ENCODE peak calls at places on chromosomes 6 and 20, in four cellular contexts. One of them, this sample, is unnamed. For H3K4me1, the result is how much of the 10 kb centered on the place peaks cover.

GRCh38 chr20:2246081-2246491 is 49.7 kb upstream of the TGM3 start:
- DNase-seq in right lobe of liver: no peak
- DNase-seq in endodermal cell: peak
- DNase-seq in fibroblast of lung: no peak
- DNase-seq in this sample: no peak

GRCh38 chr6:149482542-149483261 is 2.1 kb downstream of the ZC3H12D start:
- DNase-seq in right lobe of liver: no peak
- DNase-seq in endodermal cell: no peak
- DNase-seq in fibroblast of lung: no peak
- DNase-seq in this sample: no peak

GRCh38 chr6:20978176-20978614 is 443.9 kb downstream of the CDKAL1 start:
- DNase-seq in right lobe of liver: no peak
- DNase-seq in endodermal cell: no peak
- DNase-seq in fibroblast of lung: peak
- DNase-seq in this sample: no peak

GRCh38 chr20:47278907-47279348 is 77.6 kb downstream of the ZMYND8 start:
- DNase-seq in right lobe of liver: no peak
- DNase-seq in endodermal cell: no peak
- DNase-seq in fibroblast of lung: no peak
- DNase-seq in this sample: no peak

GRCh38 chr6:11575408-11576033 is 38.0 kb downstream of the TMEM170B start:
- DNase-seq in right lobe of liver: no peak
- DNase-seq in endodermal cell: peak
- DNase-seq in fibroblast of lung: peak
- DNase-seq in this sample: peak

GRCh38 chr6:47700051-47700450 is 1.7 kb downstream of the ADGRF4 start:
- DNase-seq in right lobe of liver: no peak
- DNase-seq in endodermal cell: no peak
- DNase-seq in fibroblast of lung: peak
- DNase-seq in this sample: no peak

GRCh38 chr6:104638841-104639290 is 220.9 kb downstream of the HACE1 start:
- DNase-seq in right lobe of liver: no peak
- DNase-seq in endodermal cell: no peak
- DNase-seq in fibroblast of lung: peak
- DNase-seq in this sample: no peak

GRCh38 chr20:23166563-23166962 is 80.4 kb upstream of the CD93 start:
- DNase-seq in right lobe of liver: no peak
- DNase-seq in endodermal cell: peak
- DNase-seq in fibroblast of lung: no peak
- DNase-seq in this sample: no peak

GRCh38 chr20:63664861-63665594 is 6.9 kb downstream of the RTEL1 start:
- DNase-seq in right lobe of liver: no peak
- DNase-seq in endodermal cell: peak
- DNase-seq in fibroblast of lung: peak
- DNase-seq in this sample: no peak

GRCh38 chr20:4740774-4741431 is 19.2 kb downstream of the PRND start:
- DNase-seq in right lobe of liver: no peak
- DNase-seq in endodermal cell: peak
- DNase-seq in fibroblast of lung: peak
- DNase-seq in this sample: peak

GRCh38 chr6:33779895-33780294 is 9.0 kb downstream of the LEMD2 start:
- DNase-seq in right lobe of liver: no peak
- DNase-seq in endodermal cell: no peak
- DNase-seq in fibroblast of lung: no peak
- DNase-seq in this sample: no peak

GRCh38 chr20:48723308-48724264 is 104.2 kb downstream of the PREX1 start:
- DNase-seq in right lobe of liver: peak
- DNase-seq in endodermal cell: no peak
- DNase-seq in fibroblast of lung: peak
- DNase-seq in this sample: no peak

GRCh38 chr6:17965397-17965796 is 22.0 kb downstream of the KIF13A start:
- DNase-seq in right lobe of liver: no peak
- DNase-seq in endodermal cell: no peak
- DNase-seq in fibroblast of lung: no peak
- DNase-seq in this sample: no peak

GRCh38 chr6:26172496-26172958 is 85.3 kb downstream of the HFE start:
- DNase-seq in right lobe of liver: no peak
- DNase-seq in endodermal cell: no peak
- DNase-seq in fibroblast of lung: peak
- DNase-seq in this sample: no peak

GRCh38 chr20:42986143-42986773 is 203.4 kb downstream of the PTPRT start:
- DNase-seq in right lobe of liver: no peak
- DNase-seq in endodermal cell: no peak
- DNase-seq in fibroblast of lung: no peak
- DNase-seq in this sample: no peak

GRCh38 chr20:50333856-50334255 is 143.2 kb downstream of the CEBPB start:
- DNase-seq in right lobe of liver: no peak
- DNase-seq in endodermal cell: no peak
- DNase-seq in fibroblast of lung: peak
- DNase-seq in this sample: no peak

GRCh38 chr6:54992789-54993188 is 146.2 kb downstream of the FAM83B start:
- DNase-seq in right lobe of liver: no peak
- DNase-seq in endodermal cell: peak
- DNase-seq in fibroblast of lung: no peak
- DNase-seq in this sample: no peak

GRCh38 chr20:404088-404487 is 4.0 kb upstream of the RBCK1 start:
- DNase-seq in right lobe of liver: no peak
- DNase-seq in endodermal cell: no peak
- DNase-seq in fibroblast of lung: no peak
- DNase-seq in this sample: no peak

GRCh38 chr6:66948106-66948505 is 1241.1 kb upstream of the EYS start:
- DNase-seq in right lobe of liver: no peak
- DNase-seq in endodermal cell: no peak
- DNase-seq in fibroblast of lung: peak
- DNase-seq in this sample: no peak

GRCh38 chr20:10219993-10220750 is 1.5 kb downstream of the SNAP25 start:
- DNase-seq in right lobe of liver: no peak
- DNase-seq in endodermal cell: no peak
- DNase-seq in fibroblast of lung: no peak
- DNase-seq in this sample: no peak

GRCh38 chr6:40325791-40326190 is 261.4 kb downstream of the LRFN2 start:
- DNase-seq in right lobe of liver: no peak
- DNase-seq in endodermal cell: no peak
- DNase-seq in fibroblast of lung: no peak
- DNase-seq in this sample: no peak

GRCh38 chr6:14082287-14082686 is 35.3 kb upstream of the CD83 start:
- DNase-seq in right lobe of liver: no peak
- DNase-seq in endodermal cell: no peak
- DNase-seq in fibroblast of lung: no peak
- DNase-seq in this sample: no peak

GRCh38 chr6:149545258-149545753 is 537 bp downstream of the PPIL4 start:
- DNase-seq in right lobe of liver: peak
- DNase-seq in endodermal cell: peak
- DNase-seq in fibroblast of lung: peak
- DNase-seq in this sample: peak

GRCh38 chr6:148779142-148779562 is 32.3 kb downstream of the UST start:
- DNase-seq in right lobe of liver: no peak
- DNase-seq in endodermal cell: no peak
- DNase-seq in fibroblast of lung: peak
- DNase-seq in this sample: no peak

GRCh38 chr20:58514321-58515239 is 619 bp downstream of the APCDD1L start:
- DNase-seq in right lobe of liver: no peak
- DNase-seq in endodermal cell: peak
- DNase-seq in fibroblast of lung: peak
- DNase-seq in this sample: peak

GRCh38 chr6:14804444-14805210 is 441.2 kb upstream of the JARID2 start:
- DNase-seq in right lobe of liver: peak
- DNase-seq in endodermal cell: no peak
- DNase-seq in fibroblast of lung: peak
- DNase-seq in this sample: peak

GRCh38 chr20:3168829-3169590 is 4.3 kb downstream of the LZTS3 start:
- DNase-seq in right lobe of liver: no peak
- DNase-seq in endodermal cell: peak
- DNase-seq in fibroblast of lung: no peak
- DNase-seq in this sample: no peak

GRCh38 chr6:88989215-88989614 is 25.8 kb upstream of the RNGTT start:
- DNase-seq in right lobe of liver: no peak
- DNase-seq in endodermal cell: no peak
- DNase-seq in fibroblast of lung: peak
- DNase-seq in this sample: peak

GRCh38 chr6:143579703-143580102 is 68.2 kb upstream of the FUCA2 start:
- DNase-seq in right lobe of liver: peak
- DNase-seq in endodermal cell: no peak
- DNase-seq in fibroblast of lung: peak
- DNase-seq in this sample: no peak

GRCh38 chr6:80077067-80077466 is 29.4 kb upstream of the BCKDHB start:
- DNase-seq in right lobe of liver: no peak
- DNase-seq in endodermal cell: peak
- DNase-seq in fibroblast of lung: no peak
- DNase-seq in this sample: no peak

GRCh38 chr6:170039156-170040114 is 251.4 kb downstream of the DLL1 start:
- DNase-seq in right lobe of liver: no peak
- DNase-seq in endodermal cell: no peak
- DNase-seq in fibroblast of lung: no peak
- DNase-seq in this sample: no peak

GRCh38 chr6:36120979-36121706 is 9.2 kb upstream of the MAPK13 start:
- DNase-seq in right lobe of liver: peak
- DNase-seq in endodermal cell: peak
- DNase-seq in fibroblast of lung: peak
- DNase-seq in this sample: no peak

DNA sequence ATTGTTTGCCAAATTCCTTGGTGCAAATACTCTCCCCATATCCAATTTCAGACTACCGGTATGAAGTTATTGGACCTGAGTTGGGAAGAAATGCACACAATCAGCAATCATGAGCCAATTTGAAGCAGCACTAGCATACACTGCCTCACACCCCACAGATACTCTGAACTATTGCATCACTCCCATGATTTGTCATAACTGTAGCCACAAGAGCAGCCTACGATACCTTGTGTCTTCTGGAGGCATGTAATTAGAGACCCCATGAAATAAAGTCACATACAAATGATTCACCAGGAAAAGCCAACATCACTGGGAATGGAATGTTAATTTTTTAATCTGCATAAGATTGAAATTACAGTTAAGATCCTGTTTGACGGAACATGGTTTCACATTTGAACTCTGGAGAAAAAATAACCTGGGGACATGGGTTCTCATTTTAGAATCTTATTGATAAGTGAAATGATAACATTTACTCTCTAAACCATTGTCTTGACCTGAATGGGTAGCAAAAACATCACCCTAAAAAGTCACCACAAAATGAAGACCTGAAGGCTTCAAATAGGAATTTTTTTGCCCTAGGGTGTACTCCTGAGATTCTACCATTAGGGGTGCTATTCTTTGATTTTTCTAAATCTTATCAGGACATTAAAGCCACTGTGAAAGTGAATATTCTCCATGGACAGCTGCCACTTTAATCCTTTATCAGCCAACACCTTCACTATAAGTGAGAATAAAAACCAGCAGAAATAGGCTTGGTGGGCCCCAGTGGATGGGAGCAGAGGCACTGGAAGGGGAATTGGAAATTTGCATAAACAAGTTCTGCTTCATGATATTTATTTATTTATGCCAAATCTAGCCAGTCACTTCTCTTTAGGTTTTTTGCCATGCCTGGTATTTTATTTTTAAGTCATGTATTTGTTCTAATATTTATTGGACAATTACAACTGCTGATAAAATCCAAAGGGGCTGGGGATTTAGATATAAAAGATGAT is 34.5 kb upstream of the HBS1L start:
- DNase-seq in right lobe of liver: no peak
- DNase-seq in endodermal cell: no peak
- DNase-seq in fibroblast of lung: peak
- DNase-seq in this sample: no peak
- H3K27ac ChIP-seq in right lobe of liver: peak
- H3K27ac ChIP-seq in endodermal cell: no peak
- H3K27ac ChIP-seq in fibroblast of lung: no peak
- H3K27ac ChIP-seq in this sample: no peak

GRCh38 chr20:52595492-52595891 is 376.7 kb upstream of the TSHZ2 start:
- DNase-seq in right lobe of liver: no peak
- DNase-seq in endodermal cell: no peak
- DNase-seq in fibroblast of lung: no peak
- DNase-seq in this sample: no peak
- TF ChIP-seq CTCF in right lobe of liver: no peak
- TF ChIP-seq CTCF in endodermal cell: no peak
- TF ChIP-seq CTCF in fibroblast of lung: no peak
- TF ChIP-seq CTCF in this sample: no peak

DNA sequence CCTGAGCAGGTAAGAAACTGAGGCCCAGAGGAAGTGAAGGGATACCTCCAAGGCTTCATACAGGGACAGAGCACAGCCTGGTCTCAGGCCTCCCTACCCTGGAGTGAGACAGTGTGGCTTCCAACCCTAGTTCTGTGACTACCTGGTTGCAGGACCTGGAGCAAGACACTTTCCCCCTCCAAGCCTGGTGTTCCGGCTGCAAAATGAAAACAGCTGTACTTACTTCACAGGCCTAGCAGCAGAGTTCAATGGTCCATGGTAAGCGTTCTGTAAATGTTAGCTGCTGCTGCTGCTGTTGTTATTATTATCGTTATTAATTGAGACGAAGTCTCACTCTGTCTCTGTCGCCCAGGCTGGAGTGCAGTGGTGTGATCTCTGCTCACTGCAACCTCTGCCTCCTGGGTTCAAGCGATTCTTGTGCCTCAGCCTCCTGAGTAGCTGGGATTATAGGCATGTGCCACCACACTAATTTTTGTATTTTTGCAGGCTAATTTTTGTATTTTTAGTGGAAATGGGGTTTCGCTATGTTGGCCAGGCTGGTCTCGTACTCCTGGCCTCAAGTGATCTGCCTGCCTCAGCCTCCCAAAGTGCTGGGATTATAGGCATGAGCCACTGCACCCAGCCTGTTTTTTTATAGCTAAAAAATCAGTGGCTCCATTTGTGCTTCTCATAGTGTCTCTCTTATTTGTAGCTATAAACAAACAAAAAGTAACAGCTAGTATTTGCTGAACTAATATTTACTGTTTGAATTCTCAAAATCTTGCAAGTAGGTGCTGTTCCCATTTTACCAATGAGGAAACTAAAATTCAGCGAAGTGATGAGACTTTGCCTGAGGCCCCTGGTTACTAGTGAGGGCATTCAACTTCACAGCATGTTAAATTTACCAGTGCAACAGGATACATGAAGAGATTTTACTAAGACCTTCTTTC is 41.9 kb downstream of the COX4I2 start:
- DNase-seq in right lobe of liver: no peak
- DNase-seq in endodermal cell: no peak
- DNase-seq in fibroblast of lung: no peak
- DNase-seq in this sample: no peak
- H3K4me1 ChIP-seq in right lobe of liver: half or more
- H3K4me1 ChIP-seq in endodermal cell: under half
- H3K4me1 ChIP-seq in fibroblast of lung: under half
- H3K4me1 ChIP-seq in this sample: under half

DNA sequence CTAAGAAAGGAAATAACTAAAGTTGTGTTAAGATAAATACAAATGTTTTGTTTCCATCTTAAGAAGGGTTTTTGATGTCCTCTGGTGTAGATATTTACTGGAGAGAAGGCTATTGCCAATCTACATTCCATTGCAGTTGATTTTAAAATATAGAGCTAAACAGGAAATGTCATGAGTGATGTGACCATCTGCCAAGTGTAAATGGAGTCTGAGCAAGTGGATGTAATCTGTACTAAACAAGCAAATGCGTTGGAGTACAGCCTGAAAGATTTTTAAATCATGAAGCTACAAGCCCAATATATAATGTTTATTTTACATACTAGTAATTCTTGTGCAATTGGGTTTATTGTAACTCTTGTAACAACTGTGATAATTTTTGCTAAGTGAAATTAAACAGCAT is 47.0 kb upstream of the FLRT3 start:
- DNase-seq in right lobe of liver: no peak
- DNase-seq in endodermal cell: no peak
- DNase-seq in fibroblast of lung: peak
- DNase-seq in this sample: no peak
- H3K27ac ChIP-seq in right lobe of liver: no peak
- H3K27ac ChIP-seq in endodermal cell: no peak
- H3K27ac ChIP-seq in fibroblast of lung: no peak
- H3K27ac ChIP-seq in this sample: no peak

This sample was measured in pancreas.